ENCODE peak calls at places on chromosomes 16 and 17, in seven cellular contexts. One of them, this sample, is unnamed.

GRCh38 chr17:45277992-45278391 is 16.1 kb upstream of the SPATA32 start:
- DNase-seq in brain microvascular endothelial cell: no peak
- DNase-seq in NCI-H460: no peak
- DNase-seq in Daoy: no peak
- DNase-seq in CD4-positive, alpha-beta memory T cell: no peak
- DNase-seq in NCI-H1105: no peak
- DNase-seq in GDM1: no peak
- DNase-seq in this sample: no peak

GRCh38 chr17:20787281-20787680 is 207.8 kb downstream of the CDRT15L2 start:
- DNase-seq in NCI-H1105: no peak
- DNase-seq in Daoy: no peak
- DNase-seq in CD4-positive, alpha-beta memory T cell: no peak
- DNase-seq in brain microvascular endothelial cell: no peak
- DNase-seq in NCI-H460: no peak
- DNase-seq in GDM1: no peak
- DNase-seq in this sample: no peak

GRCh38 chr16:50598256-50598894 is 50.2 kb downstream of the NKD1 start:
- DNase-seq in CD4-positive, alpha-beta memory T cell: no peak
- DNase-seq in NCI-H1105: no peak
- DNase-seq in GDM1: no peak
- DNase-seq in brain microvascular endothelial cell: no peak
- DNase-seq in NCI-H460: no peak
- DNase-seq in Daoy: no peak
- DNase-seq in this sample: peak

GRCh38 chr17:59626756-59627155 is 7.1 kb downstream of the CLTC start:
- DNase-seq in brain microvascular endothelial cell: no peak
- DNase-seq in Daoy: no peak
- DNase-seq in CD4-positive, alpha-beta memory T cell: no peak
- DNase-seq in GDM1: no peak
- DNase-seq in NCI-H460: no peak
- DNase-seq in NCI-H1105: no peak
- DNase-seq in this sample: no peak

GRCh38 chr17:31830971-31831755 is 27.9 kb downstream of the COPRS start:
- DNase-seq in Daoy: no peak
- DNase-seq in CD4-positive, alpha-beta memory T cell: no peak
- DNase-seq in brain microvascular endothelial cell: peak
- DNase-seq in GDM1: peak
- DNase-seq in NCI-H460: no peak
- DNase-seq in NCI-H1105: no peak
- DNase-seq in this sample: no peak

GRCh38 chr16:26133401-26133800 is 441.6 kb downstream of the HS3ST4 start:
- DNase-seq in brain microvascular endothelial cell: no peak
- DNase-seq in CD4-positive, alpha-beta memory T cell: no peak
- DNase-seq in Daoy: no peak
- DNase-seq in NCI-H460: no peak
- DNase-seq in NCI-H1105: no peak
- DNase-seq in GDM1: no peak
- DNase-seq in this sample: no peak

GRCh38 chr17:79874329-79874981 is 35.2 kb upstream of the CBX4 start:
- DNase-seq in GDM1: no peak
- DNase-seq in NCI-H1105: peak
- DNase-seq in NCI-H460: peak
- DNase-seq in Daoy: no peak
- DNase-seq in CD4-positive, alpha-beta memory T cell: peak
- DNase-seq in brain microvascular endothelial cell: peak
- DNase-seq in this sample: no peak

GRCh38 chr16:52418206-52418605 is 128.7 kb downstream of the TOX3 start:
- DNase-seq in NCI-H460: no peak
- DNase-seq in GDM1: no peak
- DNase-seq in brain microvascular endothelial cell: no peak
- DNase-seq in NCI-H1105: no peak
- DNase-seq in CD4-positive, alpha-beta memory T cell: no peak
- DNase-seq in Daoy: no peak
- DNase-seq in this sample: no peak

GRCh38 chr16:12703935-12704334 is 99.8 kb downstream of the CPPED1 start:
- DNase-seq in GDM1: no peak
- DNase-seq in NCI-H460: no peak
- DNase-seq in brain microvascular endothelial cell: no peak
- DNase-seq in Daoy: peak
- DNase-seq in CD4-positive, alpha-beta memory T cell: no peak
- DNase-seq in NCI-H1105: no peak
- DNase-seq in this sample: no peak

GRCh38 chr16:53912155-53912554 is 208.2 kb downstream of the FTO start:
- DNase-seq in Daoy: no peak
- DNase-seq in CD4-positive, alpha-beta memory T cell: peak
- DNase-seq in NCI-H1105: no peak
- DNase-seq in NCI-H460: peak
- DNase-seq in brain microvascular endothelial cell: no peak
- DNase-seq in GDM1: no peak
- DNase-seq in this sample: no peak

GRCh38 chr17:69018022-69018615 is 42.6 kb downstream of the ABCA9 start:
- DNase-seq in CD4-positive, alpha-beta memory T cell: no peak
- DNase-seq in Daoy: no peak
- DNase-seq in GDM1: no peak
- DNase-seq in NCI-H1105: no peak
- DNase-seq in brain microvascular endothelial cell: peak
- DNase-seq in NCI-H460: no peak
- DNase-seq in this sample: no peak

GRCh38 chr17:7781467-7781866 is 52.5 kb upstream of the KDM6B start:
- DNase-seq in CD4-positive, alpha-beta memory T cell: no peak
- DNase-seq in brain microvascular endothelial cell: no peak
- DNase-seq in Daoy: no peak
- DNase-seq in NCI-H460: no peak
- DNase-seq in GDM1: no peak
- DNase-seq in NCI-H1105: no peak
- DNase-seq in this sample: no peak